ENCODE peak calls at places on chromosomes 6 and 20, in six cellular contexts. X is brain microvascular endothelial cell, Q is AG04450, L is OCI-LY7, D is heart right ventricle, M is heart left ventricle. R is an unnamed sample.

GRCh38 chr6:167893416-167893815 is 66.7 kb downstream of the AFDN start:
- DNase-seq in M (no peak), D (no peak), X (peak; percentile 66), L (no peak), Q (no peak), R (no peak)

GRCh38 chr20:9886227-9886626 is 47.4 kb upstream of the PAK5 start:
- DNase-seq in X (peak; percentile 65), L (no peak), M (no peak), D (no peak), Q (no peak), R (no peak)

GRCh38 chr6:29516108-29516507 is 28.4 kb upstream of the MAS1L start:
- DNase-seq in L (no peak), D (no peak), X (peak; percentile 94), M (no peak), Q (no peak), R (no peak)

GRCh38 chr20:32447136-32448027 is 89.3 kb downstream of the ASXL1 start:
- DNase-seq in Q (no peak), M (peak; percentile 33), D (no peak), X (no peak), L (no peak), R (no peak)

GRCh38 chr6:118354641-118355040 is 193.5 kb upstream of the PLN start:
- DNase-seq in X (no peak), L (peak; percentile 3), D (no peak), Q (no peak), M (no peak), R (peak; percentile 24)

GRCh38 chr20:39638671-39639070 is 676.5 kb downstream of the DHX35 start:
- DNase-seq in Q (no peak), X (no peak), L (no peak), M (no peak), D (no peak), R (no peak)

GRCh38 chr6:150517175-150517574 is 82.5 kb upstream of the PLEKHG1 start:
- DNase-seq in D (no peak), Q (no peak), L (no peak), X (peak; percentile 29), M (no peak), R (no peak)

GRCh38 chr6:99350573-99350972 is 1.1 kb upstream of the FAXC start:
- DNase-seq in D (no peak), L (no peak), Q (no peak), M (no peak), X (no peak), R (no peak)

GRCh38 chr6:135488023-135488422 is 9.5 kb downstream of the AHI1 start:
- DNase-seq in X (peak; percentile 60), L (no peak), D (no peak), Q (no peak), M (no peak), R (no peak)

GRCh38 chr20:47676219-47676721 is 109.0 kb downstream of the SULF2 start:
- DNase-seq in L (no peak), X (no peak), D (no peak), Q (no peak), M (no peak), R (no peak)

GRCh38 chr6:168530653-168531071 is 89.7 kb downstream of the SMOC2 start:
- DNase-seq in M (no peak), D (no peak), X (no peak), Q (no peak), L (no peak), R (no peak)

GRCh38 chr6:16236648-16237199 is 1.7 kb upstream of the GMPR start:
- DNase-seq in L (no peak), Q (peak; percentile 21), M (no peak), D (no peak), X (peak; percentile 51), R (peak; percentile 31)

GRCh38 chr20:45968081-45968671 is 3.8 kb downstream of the ZNF335 start:
- DNase-seq in M (no peak), X (no peak), D (no peak), Q (no peak), L (no peak), R (no peak)

GRCh38 chr6:135089901-135090300 is 35.3 kb upstream of the HBS1L start:
- DNase-seq in X (no peak), L (no peak), Q (no peak), D (no peak), M (no peak), R (no peak)

GRCh38 chr6:130262008-130262407 is 39.3 kb upstream of the SAMD3 start:
- DNase-seq in L (no peak), M (no peak), X (no peak), Q (no peak), D (no peak), R (no peak)

GRCh38 chr6:15290962-15291704 is 45.3 kb downstream of the JARID2 start:
- DNase-seq in L (no peak), M (no peak), Q (no peak), D (no peak), X (no peak), R (no peak)

GRCh38 chr20:54649511-54649962 is 174.1 kb downstream of the DOK5 start:
- DNase-seq in X (peak; percentile 69), L (peak; percentile 66), D (peak; percentile 81), Q (peak; percentile 42), M (peak; percentile 68), R (peak; percentile 27)

GRCh38 chr6:47473791-47474351 is 3.7 kb upstream of the CD2AP start:
- DNase-seq in L (no peak), D (no peak), Q (no peak), X (no peak), M (no peak), R (no peak)

GRCh38 chr20:49237531-49237930 is 18.3 kb downstream of the DDX27 start:
- DNase-seq in M (no peak), X (no peak), Q (no peak), L (no peak), D (no peak), R (no peak)

GRCh38 chr20:55684578-55684977 is 320.7 kb downstream of the CBLN4 start:
- DNase-seq in X (no peak), M (no peak), Q (no peak), L (no peak), D (peak; percentile 6), R (no peak)

GRCh38 chr6:8321671-8322404 is 113.5 kb downstream of the SLC35B3 start:
- DNase-seq in L (no peak), Q (no peak), D (no peak), M (no peak), X (no peak), R (no peak)

GRCh38 chr6:144347447-144347758 is 62.3 kb downstream of the UTRN start:
- DNase-seq in D (no peak), M (no peak), X (no peak), Q (no peak), L (no peak), R (no peak)

GRCh38 chr20:44572551-44573500 is 9.6 kb upstream of the PKIG start:
- DNase-seq in Q (peak; percentile 63), X (peak; percentile 67), D (peak; percentile 64), L (peak; percentile 46), M (peak; percentile 87), R (no peak)

GRCh38 chr6:104579464-104579863 is 280.3 kb downstream of the HACE1 start:
- DNase-seq in X (no peak), D (no peak), M (no peak), Q (no peak), L (no peak), R (no peak)

GRCh38 chr20:61508301-61508700 is 256.2 kb downstream of the CDH4 start:
- DNase-seq in M (no peak), L (no peak), X (no peak), Q (no peak), D (no peak), R (no peak)
- TF ChIP-seq CTCF in M (no peak), L (no peak), X (no peak), Q (no peak), D (no peak), R (no peak)

DNA sequence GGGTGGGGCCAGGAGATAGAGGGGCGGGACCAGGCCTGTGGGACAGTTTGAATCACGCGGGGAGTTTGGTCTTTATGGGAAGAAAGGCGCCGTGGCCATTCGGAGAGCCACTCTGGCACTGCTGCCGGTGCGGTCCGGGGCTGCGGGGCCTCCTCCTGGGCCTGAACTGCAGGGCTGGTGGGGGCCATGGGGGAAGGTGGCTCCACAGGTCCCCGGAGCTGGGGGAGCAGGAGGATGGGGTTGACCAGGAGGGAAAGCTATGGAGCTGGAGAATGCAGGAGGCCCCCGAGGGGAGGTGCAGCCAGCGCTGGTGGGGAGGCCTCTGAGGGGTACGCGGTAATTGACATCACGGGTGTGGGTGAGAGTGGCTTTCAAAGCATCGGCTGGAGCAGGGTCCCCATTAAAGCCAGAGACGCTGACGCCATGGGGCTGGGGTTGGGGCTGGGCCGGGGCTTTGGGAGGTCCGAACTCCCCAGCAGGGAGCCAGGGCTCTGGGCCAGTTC is 1.8 kb upstream of the BHLHE23 start:
- DNase-seq in L (no peak), M (no peak), X (no peak), D (no peak), Q (no peak), R (no peak)
- H3K4me3 ChIP-seq in L (no peak overlapping the region), M (peak overlapping the region; percentile 34), X (no peak overlapping the region), D (no peak overlapping the region), Q (no peak overlapping the region), R (peak overlapping the region; percentile 99)

GRCh38 chr6:34697904-34698557 is 1.5 kb upstream of the ILRUN start:
- DNase-seq in Q (no peak), D (no peak), L (no peak), M (no peak), X (no peak), R (no peak)

GRCh38 chr6:34696189-34696738 is 303 bp downstream of the ILRUN start:
- DNase-seq in M (peak; percentile 72), L (no peak), Q (no peak), D (no peak), X (no peak), R (no peak)

GRCh38 chr6:34695729-34696188 is 808 bp downstream of the ILRUN start:
- DNase-seq in L (no peak), Q (no peak), X (no peak), D (no peak), M (no peak), R (no peak)

GRCh38 chr6:34697544-34697836 is 923 bp upstream of the ILRUN start:
- DNase-seq in M (no peak), L (no peak), X (no peak), D (no peak), Q (no peak), R (no peak)

GRCh38 chr6:34696739-34697543 is at the start of gene ILRUN:
- DNase-seq in Q (peak; percentile 82), D (peak; percentile 96), L (peak; percentile 95), X (peak; percentile 89), M (peak; percentile 97), R (peak; percentile 81)
- TF ChIP-seq CTCF in Q (no peak), D (no peak), L (no peak), X (no peak), M (no peak), R (no peak)

DNA sequence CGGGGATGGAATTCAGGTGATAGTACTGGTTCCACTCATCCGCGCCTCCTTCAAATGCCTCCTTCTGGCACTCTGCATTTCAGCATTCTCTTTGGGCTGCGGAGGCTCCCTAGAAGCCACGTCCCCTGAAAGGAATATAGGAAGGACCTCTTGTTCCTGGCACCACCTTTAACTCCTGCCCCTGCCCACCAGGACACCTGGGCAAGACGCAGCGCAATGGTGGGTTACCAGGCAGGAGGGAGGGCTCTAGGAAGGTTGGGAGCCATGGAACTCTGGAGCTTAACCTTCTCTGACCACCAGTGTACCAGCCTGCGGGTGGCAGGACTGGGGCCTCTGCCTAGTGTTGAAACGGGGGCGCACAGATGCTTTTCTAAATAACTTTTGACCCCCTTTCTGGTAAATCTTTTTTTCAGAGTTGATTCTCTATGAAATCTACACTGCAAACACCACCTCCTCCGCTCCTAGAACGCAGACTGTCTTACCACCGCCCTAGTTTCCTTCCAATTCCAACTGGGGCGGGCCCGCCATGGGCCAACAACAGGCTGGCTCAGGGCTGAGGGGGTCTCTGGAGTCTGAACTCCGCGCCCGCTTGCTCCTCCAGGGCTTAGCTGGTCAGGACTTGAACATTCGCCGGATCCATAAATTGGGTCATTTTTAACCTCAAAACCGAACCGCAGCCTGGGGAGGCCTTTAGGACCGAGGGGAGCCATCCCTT is 871 bp upstream of the SYNDIG1 start:
- DNase-seq in L (no peak), X (no peak), Q (no peak), M (no peak), D (no peak), R (no peak)
- H3K4me3 ChIP-seq in L (no peak overlapping the region), X (peak overlapping the region; percentile 52), Q (no peak overlapping the region), M (peak overlapping the region; percentile 63), D (peak overlapping the region; percentile 58), R (no peak overlapping the region)